ENCODE peak calls at places on chromosomes 16 and 17, in seven cellular contexts. F, T, L, W, Y, R and P are unnamed samples.
A peak's percentile ranks its signal among the peaks of the same experiment; 100 is the strongest.

GRCh38 chr17:63406689-63407330 is 39.3 kb downstream of the CYB561 start:
- DNase-seq in F (no peak), T (peak; percentile 71), L (peak; percentile 92), W (peak; percentile 33), Y (peak; percentile 64), R (peak; percentile 82), P (peak; percentile 94)

GRCh38 chr17:63702616-63703015 is 2.7 kb upstream of the LIMD2 start:
- DNase-seq in F (peak; percentile 35), T (no peak), L (no peak), W (no peak), Y (no peak), R (no peak), P (no peak)

GRCh38 chr17:64390066-64390465 is 594 bp downstream of the PECAM1 start:
- DNase-seq in F (no peak), T (no peak), L (no peak), W (no peak), Y (no peak), R (no peak), P (no peak)

GRCh38 chr16:48112603-48113400 is 43.0 kb downstream of the ABCC12 start:
- DNase-seq in F (no peak), T (peak; percentile 52), L (no peak), W (no peak), Y (no peak), R (no peak), P (no peak)

GRCh38 chr17:29699283-29699682 is 76.6 kb upstream of the CORO6 start:
- DNase-seq in F (no peak), T (no peak), L (no peak), W (no peak), Y (no peak), R (no peak), P (peak; percentile 21)

GRCh38 chr17:82502207-82502606 is 17.3 kb upstream of the FOXK2 start:
- DNase-seq in F (peak; percentile 85), T (no peak), L (no peak), W (no peak), Y (no peak), R (no peak), P (no peak)

GRCh38 chr16:89393731-89394406 is 96.5 kb downstream of the ANKRD11 start:
- DNase-seq in F (no peak), T (peak; percentile 35), L (no peak), W (no peak), Y (no peak), R (no peak), P (no peak)

GRCh38 chr17:37744961-37745800 is at the start of gene HNF1B:
- DNase-seq in F (no peak), T (no peak), L (peak; percentile 80), W (no peak), Y (no peak), R (no peak), P (no peak)

GRCh38 chr17:68020451-68020779 is 15.1 kb upstream of the KPNA2 start:
- DNase-seq in F (no peak), T (no peak), L (no peak), W (no peak), Y (no peak), R (no peak), P (no peak)

GRCh38 chr16:59459811-59460210 is 725.7 kb upstream of the GOT2 start:
- DNase-seq in F (no peak), T (no peak), L (no peak), W (no peak), Y (no peak), R (no peak), P (no peak)

GRCh38 chr16:77762260-77762659 is 26.1 kb upstream of the VAT1L start:
- DNase-seq in F (no peak), T (no peak), L (no peak), W (no peak), Y (no peak), R (no peak), P (no peak)

GRCh38 chr17:66494023-66494803 is 191.8 kb downstream of the PRKCA start:
- DNase-seq in F (no peak), T (no peak), L (peak; percentile 39), W (no peak), Y (peak; percentile 38), R (no peak), P (peak; percentile 85)

DNA sequence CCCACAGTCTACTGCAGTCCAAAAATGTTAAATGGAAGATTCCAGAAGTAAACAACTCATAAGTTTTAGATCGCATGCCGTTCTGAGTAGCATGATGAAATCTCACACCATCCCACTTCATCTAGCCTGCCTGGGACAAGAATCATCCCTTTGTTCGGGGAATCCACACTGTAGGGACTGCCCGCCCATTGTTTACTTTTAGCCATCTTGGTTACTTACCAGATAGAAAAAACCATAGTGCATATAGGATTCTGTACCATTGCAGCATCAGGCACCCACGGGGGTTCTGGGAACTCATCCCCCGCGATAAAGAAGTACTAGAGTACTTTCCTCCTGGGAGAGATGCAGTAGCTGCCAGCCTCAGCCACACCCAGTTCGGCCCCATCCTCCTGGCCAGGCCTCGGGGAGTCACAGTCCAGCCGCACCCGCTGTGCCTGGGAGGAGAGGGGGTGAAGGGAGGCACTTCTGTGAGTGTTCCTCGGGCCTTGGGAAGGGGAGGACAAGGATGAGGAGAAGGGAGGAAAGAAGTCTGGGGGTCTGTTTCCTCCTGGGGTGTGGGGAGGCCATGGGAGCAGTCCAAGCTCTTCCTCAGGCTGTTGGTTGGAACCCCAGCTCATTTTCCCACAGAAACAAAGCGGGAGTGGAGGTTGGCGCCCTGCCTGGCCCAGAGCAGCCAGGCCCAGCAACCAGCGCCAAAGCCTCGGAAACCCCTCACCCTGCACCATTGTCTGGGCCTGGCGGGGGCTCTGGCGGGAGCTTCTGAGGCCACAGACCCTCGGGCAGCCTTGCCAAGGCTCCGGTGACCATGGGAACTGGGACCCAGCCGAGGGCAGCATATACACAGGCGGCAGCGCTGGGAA is 8.9 kb downstream of the TRIM47 start:
- DNase-seq in F (peak; percentile 88), T (peak; percentile 51), L (peak; percentile 51), W (no peak), Y (no peak), R (no peak), P (peak; percentile 83)
- H3K4me1 ChIP-seq in F (peaks cover 11% of the 10 kb centered on the region), T (peaks cover 34% of the 10 kb centered on the region), L (no peaks in the 10 kb centered on the region), W (peaks cover 23% of the 10 kb centered on the region), Y (peaks cover 19% of the 10 kb centered on the region), R (peaks cover 20% of the 10 kb centered on the region), P (peaks cover 15% of the 10 kb centered on the region)

DNA sequence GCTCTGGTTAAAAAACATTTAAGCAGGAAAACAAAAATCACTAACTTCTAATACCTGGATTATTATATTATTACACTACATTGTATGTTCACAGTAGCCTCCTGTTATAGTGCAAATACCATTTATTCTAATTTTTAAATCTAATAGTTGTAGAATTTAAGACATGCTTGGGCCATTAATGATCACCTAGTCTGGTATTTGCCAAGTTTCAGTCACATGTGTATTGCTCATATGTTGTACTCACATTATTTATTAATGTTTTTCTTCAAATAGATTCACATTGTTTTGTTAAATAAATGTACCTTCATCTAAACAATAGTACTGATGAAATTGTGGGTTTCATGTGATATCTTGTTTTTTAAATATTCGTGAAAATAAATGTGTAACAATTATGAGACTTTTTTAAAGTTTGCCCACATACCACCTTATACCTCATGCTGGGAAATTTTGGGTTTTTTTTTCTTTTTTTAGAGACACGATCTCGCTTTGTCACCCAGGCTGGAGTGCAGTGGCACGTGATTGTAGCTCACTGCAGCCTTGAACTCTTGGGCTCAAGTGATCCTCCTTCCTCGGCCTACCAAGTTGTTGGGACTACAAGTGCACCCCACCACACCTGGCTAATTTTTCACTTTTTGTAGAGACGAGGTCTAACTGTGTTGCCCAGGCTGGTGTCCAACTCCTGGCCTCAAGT is 5.9 kb downstream of the ZNF771 start:
- DNase-seq in F (no peak), T (no peak), L (no peak), W (no peak), Y (no peak), R (no peak), P (no peak)
- H3K4me3 ChIP-seq in F (no peak overlapping the region), T (no peak overlapping the region), L (no peak overlapping the region), W (no peak overlapping the region), Y (no peak overlapping the region), R (no peak overlapping the region), P (no peak overlapping the region)

GRCh38 chr16:69872888-69873287 is 78.2 kb upstream of the CLEC18A start:
- DNase-seq in F (no peak), T (no peak), L (no peak), W (no peak), Y (no peak), R (no peak), P (no peak)
- H3K36me3 ChIP-seq in F (peaks cover 37% of the 10 kb centered on the region), T (peaks cover 75% of the 10 kb centered on the region), L (no peaks in the 10 kb centered on the region), W (peaks cover 33% of the 10 kb centered on the region), Y (no peaks in the 10 kb centered on the region), R (no peaks in the 10 kb centered on the region), P (peaks cover 4% of the 10 kb centered on the region)

DNA sequence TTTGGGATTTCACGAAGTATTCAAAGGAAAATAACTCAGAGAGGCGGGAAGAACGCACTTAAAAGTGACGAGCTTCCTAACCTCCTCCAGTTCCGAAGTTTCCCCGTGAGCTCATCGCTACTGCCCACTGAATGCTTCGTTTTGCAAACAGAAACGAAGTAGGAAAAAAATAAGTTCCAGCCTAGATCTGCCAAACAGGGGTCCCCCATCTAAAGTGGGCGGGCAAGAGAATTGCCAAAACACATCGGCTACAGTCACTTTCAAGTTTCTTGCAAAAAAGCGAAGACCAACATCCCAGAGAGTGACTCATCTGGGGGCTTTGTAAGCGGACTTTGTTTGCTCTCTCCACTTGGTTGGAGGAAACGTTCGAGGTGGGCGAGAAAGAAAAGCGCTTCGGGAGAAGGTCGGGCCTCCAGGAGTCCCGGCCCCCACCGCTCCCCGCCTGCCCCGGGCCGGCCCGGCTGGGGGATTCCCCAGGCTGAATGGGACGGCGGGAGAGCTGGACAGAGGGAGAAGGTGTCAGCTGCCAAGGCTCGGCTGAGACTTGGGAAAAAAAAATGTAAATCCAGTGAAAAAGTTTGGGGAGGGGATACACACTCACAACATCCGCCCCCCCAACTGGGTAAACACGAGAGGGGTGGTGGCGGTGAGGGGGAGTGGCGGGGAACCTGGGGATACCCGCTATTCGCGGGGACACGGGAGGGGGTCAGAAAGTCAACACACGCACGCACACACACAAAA is 1.0 kb downstream of the VEZF1 start:
- DNase-seq in F (peak; percentile 81), T (peak; percentile 60), L (peak; percentile 84), W (peak; percentile 20), Y (no peak), R (peak; percentile 66), P (peak; percentile 78)
- H3K4me1 ChIP-seq in F (no peaks in the 10 kb centered on the region), T (peaks cover 62% of the 10 kb centered on the region), L (peaks cover 2% of the 10 kb centered on the region), W (peaks cover 51% of the 10 kb centered on the region), Y (peaks cover 55% of the 10 kb centered on the region), R (peaks cover 13% of the 10 kb centered on the region), P (peaks cover 51% of the 10 kb centered on the region)

DNA sequence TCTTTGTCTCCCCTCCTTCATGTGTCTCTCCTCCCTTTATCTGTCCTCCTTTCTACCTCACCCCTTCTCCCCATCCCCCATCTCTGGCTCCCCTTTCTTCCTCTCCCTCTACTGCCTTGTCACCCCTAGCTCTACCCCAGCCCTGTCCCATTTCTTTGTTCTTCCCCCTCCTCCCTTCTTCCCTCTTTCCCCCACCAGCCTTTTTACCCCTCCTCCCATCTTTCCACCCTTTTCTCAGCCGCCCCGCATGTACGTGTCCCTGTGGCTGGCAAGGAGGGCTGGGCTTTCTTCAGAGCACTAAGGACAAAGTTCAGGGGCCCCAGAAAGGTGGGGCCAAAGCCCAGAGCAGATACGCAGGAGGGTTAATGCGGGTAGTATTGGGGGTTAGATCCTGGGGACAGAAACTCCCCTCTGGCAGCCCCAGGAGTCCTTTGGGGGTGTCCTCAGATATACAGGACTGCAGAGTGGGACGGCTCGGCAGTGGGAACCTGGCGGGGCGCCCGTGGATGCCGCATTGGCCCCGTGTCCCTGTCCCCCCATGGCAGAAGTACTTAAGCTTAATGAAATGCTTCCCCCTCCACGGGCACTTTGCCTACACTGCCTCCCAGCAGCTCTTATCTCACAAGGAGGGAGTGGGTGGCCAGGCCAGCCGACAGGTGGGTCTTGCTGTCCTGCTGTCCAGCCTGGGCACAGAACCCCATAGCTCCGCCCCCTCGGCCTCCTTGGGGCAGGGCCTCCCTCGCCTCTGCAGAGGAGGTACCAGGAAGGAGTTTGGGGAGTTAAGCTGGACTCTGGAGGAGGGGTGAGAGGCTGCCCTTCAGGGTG is 8.3 kb downstream of the THRA start:
- DNase-seq in F (peak; percentile 93), T (peak; percentile 58), L (no peak), W (no peak), Y (no peak), R (peak; percentile 80), P (no peak)
- H3K4me3 ChIP-seq in F (peak overlapping the region; percentile 40), T (no peak overlapping the region), L (no peak overlapping the region), W (no peak overlapping the region), Y (peak overlapping the region; percentile 29), R (peak overlapping the region; percentile 17), P (no peak overlapping the region)